ENCODE peak calls at places on chromosomes 5 and 9, in five cellular contexts. One of them, this sample, is unnamed.

GRCh38 chr9:78073722-78074121 is 42.1 kb upstream of the GNAQ start:
- DNase-seq in right atrium auricular region: no peak
- DNase-seq in heart left ventricle: no peak
- DNase-seq in OCI-LY7: no peak
- DNase-seq in IMR-90: no peak
- DNase-seq in this sample: no peak

GRCh38 chr5:43425965-43426364 is 13.8 kb upstream of the CCL28 start:
- DNase-seq in OCI-LY7: no peak
- DNase-seq in right atrium auricular region: no peak
- DNase-seq in heart left ventricle: no peak
- DNase-seq in IMR-90: peak; percentile 80
- DNase-seq in this sample: no peak

GRCh38 chr5:138649316-138649720 is 74.1 kb upstream of the HSPA9 start:
- DNase-seq in IMR-90: no peak
- DNase-seq in heart left ventricle: no peak
- DNase-seq in OCI-LY7: no peak
- DNase-seq in right atrium auricular region: no peak
- DNase-seq in this sample: no peak

GRCh38 chr5:110900829-110901228 is 162.0 kb downstream of the SLC25A46 start:
- DNase-seq in heart left ventricle: no peak
- DNase-seq in OCI-LY7: no peak
- DNase-seq in right atrium auricular region: no peak
- DNase-seq in IMR-90: peak; percentile 98
- DNase-seq in this sample: no peak

GRCh38 chr9:136939996-136940525 is 4.5 kb downstream of the FBXW5 start:
- DNase-seq in right atrium auricular region: peak; percentile 86
- DNase-seq in OCI-LY7: no peak
- DNase-seq in IMR-90: no peak
- DNase-seq in heart left ventricle: peak; percentile 91
- DNase-seq in this sample: no peak

GRCh38 chr5:141742866-141743651 is 61.0 kb upstream of the ARAP3 start:
- DNase-seq in heart left ventricle: no peak
- DNase-seq in IMR-90: peak; percentile 23
- DNase-seq in right atrium auricular region: no peak
- DNase-seq in OCI-LY7: peak; percentile 14
- DNase-seq in this sample: no peak

GRCh38 chr5:75616286-75616810 is 5.1 kb downstream of the ANKDD1B start:
- DNase-seq in IMR-90: no peak
- DNase-seq in OCI-LY7: no peak
- DNase-seq in right atrium auricular region: no peak
- DNase-seq in heart left ventricle: no peak
- DNase-seq in this sample: no peak

GRCh38 chr9:27086818-27087680 is 22.0 kb upstream of the TEK start:
- DNase-seq in IMR-90: peak; percentile 90
- DNase-seq in OCI-LY7: no peak
- DNase-seq in heart left ventricle: no peak
- DNase-seq in right atrium auricular region: no peak
- DNase-seq in this sample: no peak

GRCh38 chr5:54553659-54554207 is 36.2 kb downstream of the SNX18 start:
- DNase-seq in right atrium auricular region: no peak
- DNase-seq in OCI-LY7: no peak
- DNase-seq in IMR-90: no peak
- DNase-seq in heart left ventricle: no peak
- DNase-seq in this sample: no peak

GRCh38 chr5:158875272-158875679 is 224.4 kb downstream of the EBF1 start:
- DNase-seq in heart left ventricle: no peak
- DNase-seq in right atrium auricular region: no peak
- DNase-seq in IMR-90: peak; percentile 4
- DNase-seq in OCI-LY7: peak; percentile 57
- DNase-seq in this sample: no peak

GRCh38 chr9:94586814-94587213 is 6.8 kb downstream of the FBP2 start:
- DNase-seq in right atrium auricular region: no peak
- DNase-seq in heart left ventricle: no peak
- DNase-seq in IMR-90: peak; percentile 36
- DNase-seq in OCI-LY7: peak; percentile 28
- DNase-seq in this sample: no peak

GRCh38 chr5:92704590-92704989 is 876.4 kb downstream of the NR2F1-AS1 start:
- DNase-seq in OCI-LY7: no peak
- DNase-seq in IMR-90: peak; percentile 8
- DNase-seq in right atrium auricular region: no peak
- DNase-seq in heart left ventricle: no peak
- DNase-seq in this sample: no peak

GRCh38 chr5:177430146-177430951 is 3.9 kb downstream of the GRK6 start:
- DNase-seq in heart left ventricle: no peak
- DNase-seq in OCI-LY7: peak; percentile 48
- DNase-seq in IMR-90: no peak
- DNase-seq in right atrium auricular region: no peak
- DNase-seq in this sample: no peak

GRCh38 chr9:113556877-113557593 is 93.5 kb downstream of the RGS3 start:
- DNase-seq in OCI-LY7: no peak
- DNase-seq in heart left ventricle: no peak
- DNase-seq in right atrium auricular region: no peak
- DNase-seq in IMR-90: peak; percentile 71
- DNase-seq in this sample: no peak

GRCh38 chr5:177303925-177304391 is 359 bp downstream of the PRELID1 start:
- DNase-seq in OCI-LY7: peak; percentile 28
- DNase-seq in IMR-90: no peak
- DNase-seq in heart left ventricle: no peak
- DNase-seq in right atrium auricular region: no peak
- DNase-seq in this sample: no peak

GRCh38 chr9:134787601-134788531 is 92.7 kb upstream of the FCN2 start:
- DNase-seq in heart left ventricle: no peak
- DNase-seq in right atrium auricular region: no peak
- DNase-seq in OCI-LY7: no peak
- DNase-seq in IMR-90: no peak
- DNase-seq in this sample: no peak

GRCh38 chr9:69122086-69122390 is 52.0 kb upstream of the TJP2 start:
- DNase-seq in IMR-90: peak; percentile 61
- DNase-seq in heart left ventricle: peak; percentile 84
- DNase-seq in OCI-LY7: no peak
- DNase-seq in right atrium auricular region: peak; percentile 81
- DNase-seq in this sample: peak; percentile 66

GRCh38 chr5:64827703-64828102 is 59.0 kb downstream of the CWC27 start:
- DNase-seq in heart left ventricle: no peak
- DNase-seq in right atrium auricular region: no peak
- DNase-seq in IMR-90: no peak
- DNase-seq in OCI-LY7: no peak
- DNase-seq in this sample: no peak

GRCh38 chr9:77750284-77750683 is 102.2 kb upstream of the GNA14 start:
- DNase-seq in IMR-90: peak; percentile 60
- DNase-seq in right atrium auricular region: no peak
- DNase-seq in heart left ventricle: no peak
- DNase-seq in OCI-LY7: no peak
- DNase-seq in this sample: no peak

GRCh38 chr5:154893381-154893780 is 35.0 kb downstream of the CNOT8 start:
- DNase-seq in right atrium auricular region: no peak
- DNase-seq in OCI-LY7: no peak
- DNase-seq in IMR-90: no peak
- DNase-seq in heart left ventricle: no peak
- DNase-seq in this sample: no peak

GRCh38 chr5:96000308-96000707 is 38.7 kb upstream of the ELL2 start:
- DNase-seq in heart left ventricle: no peak
- DNase-seq in OCI-LY7: no peak
- DNase-seq in IMR-90: no peak
- DNase-seq in right atrium auricular region: no peak
- DNase-seq in this sample: no peak

GRCh38 chr9:76373173-76373771 is 21.0 kb downstream of the RFK start:
- DNase-seq in IMR-90: peak; percentile 80
- DNase-seq in OCI-LY7: peak; percentile 33
- DNase-seq in right atrium auricular region: peak; percentile 79
- DNase-seq in heart left ventricle: peak; percentile 77
- DNase-seq in this sample: no peak

GRCh38 chr9:111108946-111109345 is 70.7 kb upstream of the LPAR1 start:
- DNase-seq in OCI-LY7: no peak
- DNase-seq in heart left ventricle: no peak
- DNase-seq in IMR-90: peak; percentile 90
- DNase-seq in right atrium auricular region: no peak
- DNase-seq in this sample: no peak

GRCh38 chr9:2787065-2787464 is 56.8 kb downstream of the PUM3 start:
- DNase-seq in IMR-90: peak; percentile 73
- DNase-seq in OCI-LY7: no peak
- DNase-seq in heart left ventricle: no peak
- DNase-seq in right atrium auricular region: no peak
- DNase-seq in this sample: no peak

DNA sequence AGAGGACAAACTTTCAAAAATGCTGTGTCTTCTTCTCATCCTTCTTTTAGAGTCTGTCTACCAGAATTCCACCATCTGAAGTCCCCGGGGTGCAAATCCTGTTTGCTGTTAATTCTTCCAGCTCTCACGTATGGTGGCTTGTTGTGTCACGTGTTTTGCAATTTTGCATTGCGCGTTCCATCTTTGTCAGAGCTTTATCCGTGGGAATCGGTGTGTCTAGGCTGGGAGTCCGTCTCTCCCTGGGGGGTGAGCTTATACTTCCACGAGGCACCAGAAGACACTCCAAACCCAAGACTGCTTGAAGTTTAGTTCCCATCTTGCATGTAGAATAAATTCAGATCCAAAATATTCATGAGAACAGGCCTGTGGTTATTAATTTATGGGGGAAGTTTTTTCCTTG is 6.1 kb upstream of the FIBCD1 start:
- DNase-seq in IMR-90: no peak
- DNase-seq in heart left ventricle: no peak
- DNase-seq in OCI-LY7: no peak
- DNase-seq in right atrium auricular region: no peak
- DNase-seq in this sample: no peak
- H3K27ac ChIP-seq in IMR-90: no peak overlapping the region
- H3K27ac ChIP-seq in heart left ventricle: no peak overlapping the region
- H3K27ac ChIP-seq in OCI-LY7: no peak overlapping the region
- H3K27ac ChIP-seq in right atrium auricular region: no peak overlapping the region
- H3K27ac ChIP-seq in this sample: no peak overlapping the region

GRCh38 chr9:35521708-35522107 is 31.8 kb downstream of the RUSC2 start:
- DNase-seq in heart left ventricle: no peak
- DNase-seq in right atrium auricular region: no peak
- DNase-seq in OCI-LY7: no peak
- DNase-seq in IMR-90: peak; percentile 88
- DNase-seq in this sample: no peak
- H3K4me3 ChIP-seq in heart left ventricle: no peak overlapping the region
- H3K4me3 ChIP-seq in right atrium auricular region: no peak overlapping the region
- H3K4me3 ChIP-seq in OCI-LY7: no peak overlapping the region
- H3K4me3 ChIP-seq in IMR-90: peak overlapping the region; percentile 39
- H3K4me3 ChIP-seq in this sample: no peak overlapping the region

GRCh38 chr5:140337880-140338279 is 8.5 kb downstream of the HBEGF start:
- DNase-seq in right atrium auricular region: no peak
- DNase-seq in heart left ventricle: no peak
- DNase-seq in OCI-LY7: no peak
- DNase-seq in IMR-90: no peak
- DNase-seq in this sample: no peak

GRCh38 chr5:140338336-140338735 is 8.1 kb downstream of the HBEGF start:
- DNase-seq in OCI-LY7: no peak
- DNase-seq in IMR-90: peak; percentile 68
- DNase-seq in heart left ventricle: no peak
- DNase-seq in right atrium auricular region: no peak
- DNase-seq in this sample: no peak

GRCh38 chr5:140338918-140339317 is 7.5 kb downstream of the HBEGF start:
- DNase-seq in IMR-90: no peak
- DNase-seq in right atrium auricular region: no peak
- DNase-seq in heart left ventricle: no peak
- DNase-seq in OCI-LY7: no peak
- DNase-seq in this sample: no peak

GRCh38 chr5:140339636-140340035 is 6.8 kb downstream of the HBEGF start:
- DNase-seq in IMR-90: no peak
- DNase-seq in right atrium auricular region: no peak
- DNase-seq in heart left ventricle: no peak
- DNase-seq in OCI-LY7: no peak
- DNase-seq in this sample: no peak

DNA sequence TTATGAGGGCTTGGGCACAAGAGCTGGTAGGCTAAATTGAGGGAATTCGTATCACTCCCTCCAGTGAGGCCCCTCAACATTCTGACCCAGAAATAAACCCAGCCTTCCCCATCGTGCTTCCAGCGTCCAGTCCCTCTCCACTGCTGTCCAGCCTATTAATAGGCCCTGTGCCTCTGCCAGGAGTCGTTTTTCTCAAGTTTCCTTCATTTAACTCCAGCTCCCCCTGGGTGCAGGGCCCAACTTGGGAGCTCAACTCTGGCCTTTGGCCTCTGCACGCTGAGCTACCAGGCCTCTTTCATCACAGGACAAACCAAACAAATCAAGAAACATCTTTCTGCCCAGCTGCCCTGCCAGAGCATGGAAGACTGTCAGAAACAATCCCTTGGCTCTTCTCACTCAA is 10.0 kb downstream of the HBEGF start:
- DNase-seq in heart left ventricle: peak; percentile 68
- DNase-seq in OCI-LY7: no peak
- DNase-seq in IMR-90: no peak
- DNase-seq in right atrium auricular region: no peak
- DNase-seq in this sample: no peak
- H3K27ac ChIP-seq in heart left ventricle: peak overlapping the region; percentile 68
- H3K27ac ChIP-seq in OCI-LY7: no peak overlapping the region
- H3K27ac ChIP-seq in IMR-90: no peak overlapping the region
- H3K27ac ChIP-seq in right atrium auricular region: peak overlapping the region; percentile 68
- H3K27ac ChIP-seq in this sample: peak overlapping the region; percentile 30

GRCh38 chr9:8855046-8855445 is 1055.5 kb upstream of the DMAC1 start:
- DNase-seq in heart left ventricle: no peak
- DNase-seq in OCI-LY7: no peak
- DNase-seq in IMR-90: no peak
- DNase-seq in right atrium auricular region: no peak
- DNase-seq in this sample: no peak

GRCh38 chr9:8857330-8858249 is 1058.0 kb upstream of the DMAC1 start:
- DNase-seq in OCI-LY7: no peak
- DNase-seq in heart left ventricle: peak; percentile 77
- DNase-seq in IMR-90: no peak
- DNase-seq in right atrium auricular region: no peak
- DNase-seq in this sample: peak; percentile 31

GRCh38 chr9:8858250-8859161 is 1058.9 kb upstream of the DMAC1 start:
- DNase-seq in right atrium auricular region: no peak
- DNase-seq in heart left ventricle: peak; percentile 29
- DNase-seq in IMR-90: no peak
- DNase-seq in OCI-LY7: no peak
- DNase-seq in this sample: no peak

GRCh38 chr9:8859416-8859815 is 1059.8 kb upstream of the DMAC1 start:
- DNase-seq in OCI-LY7: no peak
- DNase-seq in right atrium auricular region: no peak
- DNase-seq in IMR-90: no peak
- DNase-seq in heart left ventricle: no peak
- DNase-seq in this sample: no peak

GRCh38 chr9:8856686-8857329 is 1057.2 kb upstream of the DMAC1 start:
- DNase-seq in OCI-LY7: no peak
- DNase-seq in right atrium auricular region: no peak
- DNase-seq in heart left ventricle: no peak
- DNase-seq in IMR-90: no peak
- DNase-seq in this sample: no peak
- H3K4me3 ChIP-seq in OCI-LY7: no peak overlapping the region
- H3K4me3 ChIP-seq in right atrium auricular region: peak overlapping the region; percentile 54
- H3K4me3 ChIP-seq in heart left ventricle: peak overlapping the region; percentile 67
- H3K4me3 ChIP-seq in IMR-90: peak overlapping the region; percentile 38
- H3K4me3 ChIP-seq in this sample: peak overlapping the region; percentile 50

GRCh38 chr5:15499528-15500325 is at the start of gene FBXL7:
- DNase-seq in IMR-90: peak; percentile 75
- DNase-seq in right atrium auricular region: peak; percentile 78
- DNase-seq in heart left ventricle: peak; percentile 92
- DNase-seq in OCI-LY7: no peak
- DNase-seq in this sample: peak; percentile 74
- H3K27ac ChIP-seq in IMR-90: peak within 1 kb of the TSS; percentile 40
- H3K27ac ChIP-seq in right atrium auricular region: peak within 1 kb of the TSS; percentile 93
- H3K27ac ChIP-seq in heart left ventricle: peak within 1 kb of the TSS; percentile 93
- H3K27ac ChIP-seq in OCI-LY7: no peak within 1 kb of the TSS
- H3K27ac ChIP-seq in this sample: peak within 1 kb of the TSS; percentile 96

GRCh38 chr5:34775886-34776285 is 63.1 kb upstream of the TTC23L start:
- DNase-seq in heart left ventricle: no peak
- DNase-seq in OCI-LY7: no peak
- DNase-seq in IMR-90: no peak
- DNase-seq in right atrium auricular region: no peak
- DNase-seq in this sample: no peak
- H3K4me3 ChIP-seq in heart left ventricle: no peak overlapping the region
- H3K4me3 ChIP-seq in OCI-LY7: no peak overlapping the region
- H3K4me3 ChIP-seq in IMR-90: no peak overlapping the region
- H3K4me3 ChIP-seq in right atrium auricular region: no peak overlapping the region
- H3K4me3 ChIP-seq in this sample: no peak overlapping the region

This sample was measured in lung.